ENCODE peak calls at places on chromosomes 5 and 9, in eight cellular contexts. S is A673; X is tibial artery; Z is cardiac muscle cell; U is CD4-positive, alpha-beta memory T cell; Q is CD8-positive, alpha-beta T cell; D is aorta; B is pancreas. H is an unnamed sample. For H3K36me3 and H3K4me1, the result is how much of the 10 kb centered on the place peaks cover.

GRCh38 chr9:95504053-95504963 is 12.5 kb downstream of the PTCH1 start:
- DNase-seq in Z (peak), S (peak), X (peak), Q (no peak), D (no peak), B (no peak), U (no peak), H (no peak)

GRCh38 chr5:13660072-13660471 is 284.4 kb downstream of the DNAH5 start:
- DNase-seq in U (no peak), S (no peak), X (no peak), Q (no peak), D (no peak), B (no peak), Z (no peak), H (no peak)

GRCh38 chr5:169125571-169125970 is 175.4 kb downstream of the SLIT3 start:
- DNase-seq in X (no peak), S (no peak), Q (no peak), Z (no peak), B (no peak), D (no peak), U (no peak), H (no peak)

GRCh38 chr5:122137702-122138101 is 8.4 kb downstream of the ZNF474 start:
- DNase-seq in Z (no peak), U (peak), Q (peak), X (no peak), S (no peak), D (no peak), B (no peak), H (peak)

GRCh38 chr9:16202913-16203734 is 650.3 kb downstream of the CCDC171 start:
- DNase-seq in D (no peak), B (no peak), Q (no peak), X (no peak), U (no peak), Z (peak), S (peak), H (no peak)

GRCh38 chr5:91206734-91207133 is 176.4 kb downstream of the ARRDC3 start:
- DNase-seq in S (no peak), U (no peak), B (no peak), D (no peak), X (no peak), Z (peak), Q (no peak), H (no peak)

GRCh38 chr9:16901589-16901988 is 31.1 kb upstream of the BNC2 start:
- DNase-seq in D (no peak), U (no peak), Q (no peak), S (no peak), B (no peak), Z (peak), X (no peak), H (no peak)

GRCh38 chr9:13358128-13358527 is 78.6 kb upstream of the MPDZ start:
- DNase-seq in D (no peak), B (no peak), Z (peak), U (no peak), Q (no peak), S (no peak), X (no peak), H (no peak)

GRCh38 chr5:154276932-154277331 is 86.4 kb downstream of the GALNT10 start:
- DNase-seq in X (peak), Q (no peak), D (peak), U (no peak), S (no peak), Z (peak), B (no peak), H (no peak)

GRCh38 chr5:33612386-33612785 is 171.6 kb downstream of the TARS1 start:
- DNase-seq in S (no peak), Q (no peak), D (no peak), B (no peak), U (no peak), X (no peak), Z (peak), H (no peak)

GRCh38 chr9:69885931-69886330 is 65.3 kb downstream of the CFAP95 start:
- DNase-seq in D (no peak), Z (no peak), Q (no peak), B (no peak), X (no peak), U (no peak), S (no peak), H (no peak)

GRCh38 chr5:68432682-68433081 is 217.1 kb downstream of the PIK3R1 start:
- DNase-seq in S (no peak), B (no peak), Q (no peak), D (no peak), Z (no peak), X (no peak), U (peak), H (no peak)

GRCh38 chr9:131432597-131433301 is 38.9 kb downstream of the PRRC2B start:
- DNase-seq in Q (no peak), D (no peak), U (no peak), S (no peak), B (no peak), Z (peak), X (no peak), H (no peak)

GRCh38 chr5:91049800-91050199 is 333.3 kb downstream of the ARRDC3 start:
- DNase-seq in D (no peak), X (peak), S (no peak), U (no peak), B (no peak), Z (peak), Q (no peak), H (no peak)

GRCh38 chr5:72511371-72512178 is 4.4 kb upstream of the ZNF366 start:
- DNase-seq in S (no peak), D (no peak), Z (no peak), Q (no peak), X (no peak), U (no peak), B (no peak), H (no peak)

GRCh38 chr9:22119537-22120167 is 110.5 kb upstream of the CDKN2B start:
- DNase-seq in B (no peak), Z (peak), D (no peak), S (no peak), X (no peak), Q (no peak), U (peak), H (peak)

GRCh38 chr5:124909734-124910133 is 163.3 kb upstream of the ZNF608 start:
- DNase-seq in B (no peak), S (peak), D (no peak), U (no peak), X (no peak), Q (no peak), Z (no peak), H (no peak)

GRCh38 chr9:129395633-129396364 is 217.7 kb upstream of the IER5L start:
- DNase-seq in S (no peak), D (no peak), Z (no peak), U (no peak), B (no peak), Q (no peak), X (no peak), H (no peak)

GRCh38 chr5:154713615-154714125 is 41.5 kb upstream of the LARP1 start:
- DNase-seq in U (no peak), Z (no peak), Q (no peak), D (no peak), S (no peak), X (no peak), B (no peak), H (no peak)

GRCh38 chr5:83306572-83307241 is 164.8 kb upstream of the VCAN start:
- DNase-seq in B (no peak), Z (peak), D (peak), S (no peak), U (no peak), X (peak), Q (no peak), H (no peak)

GRCh38 chr9:109401990-109402318 is 81.1 kb upstream of the EPB41L4B start:
- DNase-seq in D (no peak), U (no peak), B (no peak), S (no peak), X (no peak), Q (no peak), Z (no peak), H (no peak)

GRCh38 chr9:24035816-24036215 is 209.8 kb upstream of the ELAVL2 start:
- DNase-seq in B (no peak), Z (no peak), X (no peak), Q (no peak), U (no peak), S (no peak), D (no peak), H (no peak)

GRCh38 chr9:91164724-91165520 is 196.8 kb downstream of the AUH start:
- DNase-seq in D (peak), Z (peak), Q (peak), X (peak), U (peak), B (no peak), S (no peak), H (no peak)

GRCh38 chr5:51433052-51433710 is 49.9 kb downstream of the ISL1 start:
- DNase-seq in S (peak), D (no peak), X (no peak), B (no peak), Q (no peak), U (no peak), Z (no peak), H (no peak)

GRCh38 chr9:33202552-33203300 is 35.6 kb upstream of the B4GALT1 start:
- DNase-seq in Z (peak), X (peak), S (no peak), D (peak), B (no peak), Q (peak), U (peak), H (no peak)

GRCh38 chr5:103428411-103428871 is 134.1 kb downstream of the NUDT12 start:
- DNase-seq in Q (no peak), D (peak), Z (peak), U (no peak), S (peak), X (no peak), B (peak), H (no peak)

GRCh38 chr9:5846080-5846479 is 13.2 kb upstream of the ERMP1 start:
- DNase-seq in Q (no peak), U (no peak), Z (no peak), D (no peak), X (no peak), S (no peak), B (no peak), H (no peak)

GRCh38 chr9:112378441-112379176 is 1.3 kb upstream of the HSDL2 start:
- DNase-seq in D (peak), Z (no peak), B (no peak), X (no peak), U (no peak), Q (no peak), S (no peak), H (no peak)

GRCh38 chr9:130498918-130499698 is 54.3 kb downstream of the ASS1 start:
- DNase-seq in B (peak), X (no peak), D (no peak), S (no peak), U (no peak), Z (no peak), Q (no peak), H (no peak)

GRCh38 chr5:164345173-164345572 is 839.8 kb downstream of the MAT2B start:
- DNase-seq in Z (peak), S (peak), X (no peak), Q (no peak), U (no peak), D (no peak), B (no peak), H (no peak)

GRCh38 chr5:143390941-143391340 is 12.5 kb downstream of the NR3C1 start:
- DNase-seq in X (no peak), Z (no peak), Q (no peak), U (no peak), S (no peak), B (no peak), D (no peak), H (no peak)

GRCh38 chr9:20376780-20377179 is 245.5 kb downstream of the MLLT3 start:
- DNase-seq in U (no peak), S (no peak), Q (no peak), D (no peak), X (no peak), B (no peak), Z (no peak), H (no peak)

GRCh38 chr5:3931976-3932375 is 336.3 kb downstream of the IRX1 start:
- DNase-seq in D (no peak), S (no peak), Z (no peak), Q (no peak), U (no peak), X (no peak), B (no peak), H (no peak)

GRCh38 chr5:148268556-148268955 is at the start of gene SPINK13:
- DNase-seq in Z (peak), D (no peak), B (no peak), S (no peak), U (no peak), Q (no peak), X (peak), H (no peak)

GRCh38 chr9:82891321-82891720 is 171.6 kb downstream of the RASEF start:
- DNase-seq in S (no peak), U (no peak), Q (no peak), X (no peak), Z (no peak), B (no peak), D (no peak), H (no peak)

DNA sequence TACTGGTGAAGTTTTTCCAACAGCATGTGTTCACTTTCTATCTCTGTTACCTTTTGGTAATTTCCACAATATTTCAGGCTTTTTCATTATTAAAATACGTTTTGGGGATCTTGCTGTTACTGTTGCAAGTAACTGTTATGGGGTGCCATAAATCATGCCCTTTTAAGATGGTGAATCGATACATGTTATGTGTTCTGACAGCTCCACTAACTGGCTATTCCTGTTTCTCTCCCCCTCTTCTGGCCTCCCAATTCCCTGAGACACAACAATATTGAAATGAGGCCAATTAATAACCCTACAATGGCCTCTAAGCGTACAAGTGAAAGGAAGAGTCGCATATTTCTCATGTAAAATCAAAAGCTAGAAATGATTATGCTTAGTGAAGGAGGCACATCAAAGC is 13.1 kb upstream of the MSH3 start:
- DNase-seq in X (no peak), U (no peak), S (no peak), D (no peak), B (no peak), Z (no peak), Q (no peak), H (no peak)
- H3K36me3 ChIP-seq in X (half or more), U (under half), S (half or more), D (under half), B (under half), Z (under half), Q (under half), H (under half)

DNA sequence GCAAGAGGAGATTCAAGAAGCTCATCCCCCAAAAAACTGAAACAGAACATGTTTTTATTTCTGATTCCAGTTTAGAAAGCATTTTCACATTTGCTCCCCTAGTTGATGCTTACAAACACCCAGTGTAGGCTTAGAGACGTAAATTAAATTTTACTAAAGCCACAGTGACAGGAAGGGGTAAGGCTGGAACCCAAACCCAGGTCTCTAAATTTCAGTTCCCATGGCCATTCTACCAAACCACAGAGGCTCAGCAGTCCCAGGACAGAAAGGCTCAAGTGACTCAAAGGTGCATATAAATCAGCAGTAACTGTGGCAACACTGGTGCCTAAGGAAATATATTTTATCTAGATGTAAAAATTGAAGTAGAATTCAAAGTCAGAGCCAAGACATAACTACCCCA is 128.7 kb downstream of the CEP120 start:
- DNase-seq in U (no peak), D (no peak), B (no peak), Q (no peak), S (no peak), X (no peak), Z (no peak), H (no peak)
- H3K4me1 ChIP-seq in U (under half), D (under half), B (under half), Q (under half), S (under half), X (under half), Z (under half), H (under half)

GRCh38 chr9:2107906-2108451 is 92.8 kb downstream of the SMARCA2 start:
- DNase-seq in X (no peak), D (no peak), U (no peak), Z (peak), Q (no peak), S (no peak), B (no peak), H (no peak)
- H3K36me3 ChIP-seq in X (half or more), D (under half), U (half or more), Z (under half), Q (under half), S (under half), B (under half), H (half or more)

DNA sequence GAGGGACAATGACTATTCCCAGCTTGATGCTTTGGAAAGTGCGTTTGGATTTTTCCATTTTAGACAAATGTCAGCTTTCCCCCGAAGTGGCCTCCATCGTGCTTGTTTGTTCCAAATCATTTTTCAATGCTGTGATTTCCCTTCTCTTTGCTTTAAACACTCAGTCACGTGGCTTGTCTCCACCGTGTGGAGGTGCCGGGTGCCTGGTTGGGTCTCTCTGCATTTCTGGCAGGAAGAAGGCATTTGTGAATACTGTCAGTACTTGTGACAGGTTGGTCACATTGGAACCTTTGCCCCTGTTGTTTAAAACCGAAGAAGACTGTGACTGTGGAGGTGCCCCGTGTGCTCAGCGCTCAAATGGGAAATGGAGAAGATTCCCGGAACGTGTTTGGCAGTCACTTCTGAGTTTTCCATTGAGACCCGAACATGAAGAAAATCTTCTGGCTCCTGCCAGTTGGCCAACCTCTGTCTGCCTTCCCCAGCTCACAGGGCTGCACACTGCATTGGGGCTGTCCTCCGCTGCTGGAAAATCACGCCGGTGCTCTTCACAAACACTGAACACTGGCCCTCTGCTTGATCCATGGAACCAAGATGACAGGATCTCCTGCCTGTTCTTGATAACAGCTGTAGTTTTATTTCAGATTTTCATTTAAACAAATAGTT is 74.6 kb downstream of the LMNB1 start:
- DNase-seq in B (no peak), U (peak), Z (peak), S (no peak), D (no peak), X (peak), Q (peak), H (peak)
- H3K4me1 ChIP-seq in B (under half), U (under half), Z (under half), S (under half), D (under half), X (under half), Q (under half), H (under half)

DNA sequence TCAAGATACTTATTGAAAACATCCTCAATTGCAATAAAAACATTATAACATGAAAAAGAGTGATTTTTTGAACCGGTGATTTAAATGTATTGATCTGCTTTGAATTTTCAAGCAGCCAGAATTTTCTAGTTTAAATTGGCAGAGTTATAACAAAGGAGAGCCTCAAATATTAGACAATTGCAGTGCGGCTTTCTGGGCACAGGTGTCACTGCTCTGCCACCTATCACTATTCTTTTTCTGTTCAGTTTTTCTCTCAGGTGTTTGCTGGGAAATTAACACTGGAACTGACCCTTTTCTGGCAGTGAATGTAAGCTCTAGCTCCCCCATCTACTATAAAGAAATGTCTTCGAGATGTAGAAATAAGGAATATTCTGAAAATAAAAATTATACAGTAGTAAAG is 23.0 kb downstream of the ZBED3 start:
- DNase-seq in B (no peak), X (no peak), Z (no peak), Q (no peak), S (no peak), D (no peak), U (no peak), H (no peak)
- H3K36me3 ChIP-seq in B (under half), X (half or more), Z (under half), Q (under half), S (under half), D (under half), U (under half), H (under half)

H was measured in naive thymus-derived CD4-positive, alpha-beta T cell.